ENCODE peak calls at places on chromosomes 7 and 10, in seven cellular contexts. N, H, P, M, S, C and O are unnamed samples. For H3K4me1, the result is how much of the 10 kb centered on the place peaks cover.

GRCh38 chr10:19922236-19922963 is 106.2 kb downstream of the PLXDC2 start:
- DNase-seq in S (no peak), C (no peak), N (no peak), H (no peak), P (no peak), M (no peak), O (no peak)

GRCh38 chr7:137404918-137405317 is 61.4 kb upstream of the PTN start:
- DNase-seq in P (no peak), C (no peak), N (no peak), S (no peak), H (no peak), M (no peak), O (no peak)

GRCh38 chr10:43355749-43356371 is 15.6 kb upstream of the FXYD4 start:
- DNase-seq in S (no peak), H (peak), M (no peak), P (no peak), N (peak), C (no peak), O (peak)

GRCh38 chr7:29265208-29265923 is 70.8 kb downstream of the CHN2 start:
- DNase-seq in C (no peak), M (no peak), P (no peak), N (no peak), S (no peak), H (no peak), O (no peak)

GRCh38 chr10:62244785-62245595 is 23.7 kb downstream of the RTKN2 start:
- DNase-seq in C (peak), N (peak), M (no peak), S (peak), P (peak), H (no peak), O (peak)

GRCh38 chr7:43914795-43915194 is 8.4 kb upstream of the URGCP start:
- DNase-seq in N (no peak), C (no peak), M (no peak), H (no peak), S (no peak), P (no peak), O (no peak)

GRCh38 chr10:53441804-53442203 is 669.2 kb upstream of the MBL2 start:
- DNase-seq in H (no peak), C (no peak), P (no peak), S (no peak), N (no peak), M (no peak), O (no peak)

GRCh38 chr7:128838109-128838779 is 8.0 kb downstream of the FLNC start:
- DNase-seq in N (no peak), C (no peak), M (no peak), S (no peak), P (no peak), H (no peak), O (no peak)

GRCh38 chr10:71520042-71520441 is 123.3 kb downstream of the CDH23 start:
- DNase-seq in M (no peak), P (no peak), C (no peak), S (no peak), H (no peak), N (no peak), O (no peak)

GRCh38 chr10:34780818-34781380 is 34.2 kb downstream of the PARD3 start:
- DNase-seq in N (no peak), S (peak), M (no peak), C (peak), H (no peak), P (peak), O (no peak)

GRCh38 chr7:16034353-16034752 is 347.9 kb upstream of the MEOX2 start:
- DNase-seq in P (no peak), C (no peak), N (no peak), M (no peak), H (no peak), S (no peak), O (no peak)

GRCh38 chr10:80410578-80411145 is 2.3 kb downstream of the PRXL2A start:
- DNase-seq in P (no peak), H (no peak), C (peak), S (no peak), N (no peak), M (no peak), O (no peak)

DNA sequence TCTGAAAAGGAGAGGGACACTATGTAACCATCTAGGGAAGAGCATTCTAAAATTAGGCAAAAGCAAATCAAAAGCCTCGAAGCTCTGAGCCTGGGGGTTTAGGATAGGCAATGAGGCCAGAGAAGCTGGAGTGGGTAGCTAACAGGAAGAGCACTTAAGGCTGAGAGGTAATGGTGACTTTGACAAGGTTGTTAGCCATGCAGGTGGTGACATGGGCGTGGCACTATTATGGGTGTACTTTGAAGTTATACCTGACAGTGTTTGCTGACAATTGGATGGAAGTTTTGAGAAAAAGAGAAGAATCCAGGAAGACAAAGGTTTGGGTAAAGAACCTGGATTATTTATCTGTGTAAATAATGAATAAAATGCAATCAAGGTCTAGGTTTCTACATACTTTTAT is 383.0 kb upstream of the SEMA3C start:
- DNase-seq in P (no peak), C (no peak), N (no peak), S (no peak), H (no peak), M (no peak), O (no peak)
- H3K4me3 ChIP-seq in P (no peak), C (no peak), N (no peak), S (no peak), H (no peak), M (no peak), O (no peak)

GRCh38 chr10:58367049-58367448 is 18.2 kb upstream of the TFAM start:
- DNase-seq in M (no peak), H (no peak), S (no peak), P (no peak), C (no peak), N (no peak), O (no peak)

GRCh38 chr10:58372630-58373445 is 12.4 kb upstream of the TFAM start:
- DNase-seq in H (no peak), C (no peak), M (no peak), S (peak), N (no peak), P (no peak), O (no peak)

GRCh38 chr10:58373446-58373834 is 11.8 kb upstream of the TFAM start:
- DNase-seq in S (no peak), H (no peak), C (no peak), N (no peak), M (no peak), P (no peak), O (no peak)

GRCh38 chr10:58371473-58371872 is 13.7 kb upstream of the TFAM start:
- DNase-seq in S (no peak), P (no peak), C (no peak), H (no peak), N (no peak), M (no peak), O (no peak)
- H3K4me1 ChIP-seq in S (under half), P (under half), C (under half), H (under half), N (under half), M (under half), O (under half)

GRCh38 chr10:59991661-59992060 is 85.3 kb upstream of the CCDC6 start:
- DNase-seq in C (no peak), H (no peak), S (no peak), P (no peak), M (no peak), N (no peak), O (peak)
- TF ChIP-seq SIN3A in C (no peak), H (no peak), S (no peak), P (no peak), M (no peak), N (no peak), O (no peak)

GRCh38 chr10:27150261-27150660 is 3.9 kb downstream of the YME1L1 start:
- DNase-seq in S (no peak), P (no peak), C (no peak), H (no peak), M (no peak), N (no peak), O (no peak)

GRCh38 chr10:27145937-27146336 is 8.2 kb downstream of the YME1L1 start:
- DNase-seq in M (no peak), S (no peak), C (no peak), P (no peak), N (no peak), H (no peak), O (no peak)

GRCh38 chr10:27152687-27153086 is 1.5 kb downstream of the YME1L1 start:
- DNase-seq in H (no peak), S (no peak), C (no peak), N (no peak), P (no peak), M (no peak), O (no peak)

GRCh38 chr10:27143686-27144085 is 10.5 kb downstream of the YME1L1 start:
- DNase-seq in H (no peak), C (no peak), P (no peak), N (no peak), M (no peak), S (no peak), O (no peak)

DNA sequence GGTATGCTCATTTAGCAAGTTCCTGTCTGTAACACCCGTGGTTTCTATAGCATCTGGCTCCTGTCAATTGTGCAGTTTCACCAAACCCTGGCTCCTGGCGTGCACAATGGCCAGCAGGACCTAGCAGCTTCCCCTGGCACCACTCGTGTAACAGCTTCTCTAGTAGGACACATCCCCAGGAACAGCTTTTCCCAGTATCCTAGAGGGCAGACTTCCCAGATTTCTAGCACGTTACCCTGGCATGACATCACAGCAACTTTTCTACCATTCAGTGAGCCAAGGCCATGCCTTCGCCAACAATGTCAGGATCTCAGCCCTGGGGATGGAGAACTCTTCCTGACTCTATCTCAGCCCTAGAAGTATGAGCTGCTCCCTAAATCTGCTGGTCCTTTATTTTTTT is 6.5 kb downstream of the YME1L1 start:
- DNase-seq in M (no peak), C (no peak), H (no peak), N (no peak), P (no peak), S (no peak), O (no peak)
- H3K4me3 ChIP-seq in M (no peak), C (no peak), H (no peak), N (no peak), P (no peak), S (no peak), O (no peak)